ENCODE peak calls at places on chromosomes 11 and 22, in four cellular contexts. One of them, this sample, is unnamed.

GRCh38 chr11:74749127-74749964 is 697 bp downstream of the RNF169 start:
- DNase-seq in right lobe of liver: peak
- DNase-seq in transverse colon: peak
- DNase-seq in spleen: peak
- DNase-seq in this sample: peak

GRCh38 chr22:24067587-24068376 is 56.7 kb downstream of the CABIN1 start:
- DNase-seq in right lobe of liver: peak
- DNase-seq in transverse colon: peak
- DNase-seq in spleen: no peak
- DNase-seq in this sample: no peak

GRCh38 chr11:16612801-16613400 is 125.5 kb upstream of the C11orf58 start:
- DNase-seq in right lobe of liver: no peak
- DNase-seq in transverse colon: no peak
- DNase-seq in spleen: no peak
- DNase-seq in this sample: no peak

GRCh38 chr11:102238287-102238894 is 78.9 kb upstream of the BIRC3 start:
- DNase-seq in right lobe of liver: no peak
- DNase-seq in transverse colon: no peak
- DNase-seq in spleen: no peak
- DNase-seq in this sample: no peak

GRCh38 chr11:3091846-3092602 is 34.8 kb upstream of the CARS1 start:
- DNase-seq in right lobe of liver: peak
- DNase-seq in transverse colon: peak
- DNase-seq in spleen: peak
- DNase-seq in this sample: peak

GRCh38 chr11:120195601-120196289 is 15.1 kb upstream of the OAF start:
- DNase-seq in right lobe of liver: no peak
- DNase-seq in transverse colon: no peak
- DNase-seq in spleen: peak
- DNase-seq in this sample: no peak

GRCh38 chr11:40314327-40314726 is 1145.1 kb downstream of the LRRC4C start:
- DNase-seq in right lobe of liver: no peak
- DNase-seq in transverse colon: no peak
- DNase-seq in spleen: no peak
- DNase-seq in this sample: no peak

GRCh38 chr11:118224512-118225180 is at the start of gene JAML:
- DNase-seq in right lobe of liver: no peak
- DNase-seq in transverse colon: peak
- DNase-seq in spleen: no peak
- DNase-seq in this sample: no peak

GRCh38 chr11:64654439-64654838 is 63.4 kb downstream of the SLC22A12 start:
- DNase-seq in right lobe of liver: no peak
- DNase-seq in transverse colon: no peak
- DNase-seq in spleen: no peak
- DNase-seq in this sample: no peak

GRCh38 chr22:21961886-21962654 is 9.4 kb upstream of the PPM1F start:
- DNase-seq in right lobe of liver: peak
- DNase-seq in transverse colon: no peak
- DNase-seq in spleen: no peak
- DNase-seq in this sample: peak

GRCh38 chr11:124297921-124298320 is 15.8 kb downstream of the OR8D1 start:
- DNase-seq in right lobe of liver: no peak
- DNase-seq in transverse colon: no peak
- DNase-seq in spleen: no peak
- DNase-seq in this sample: no peak

GRCh38 chr11:33375688-33376311 is 118.6 kb downstream of the HIPK3 start:
- DNase-seq in right lobe of liver: no peak
- DNase-seq in transverse colon: no peak
- DNase-seq in spleen: no peak
- DNase-seq in this sample: no peak

GRCh38 chr22:41367039-41367679 is 14.6 kb upstream of the TEF start:
- DNase-seq in right lobe of liver: peak
- DNase-seq in transverse colon: peak
- DNase-seq in spleen: peak
- DNase-seq in this sample: peak

GRCh38 chr11:62791501-62792192 is at the start of gene TMEM223:
- DNase-seq in right lobe of liver: peak
- DNase-seq in transverse colon: peak
- DNase-seq in spleen: peak
- DNase-seq in this sample: peak

GRCh38 chr11:116715383-116715782 is 57.4 kb downstream of the BUD13 start:
- DNase-seq in right lobe of liver: no peak
- DNase-seq in transverse colon: no peak
- DNase-seq in spleen: no peak
- DNase-seq in this sample: no peak

GRCh38 chr22:41009222-41009948 is 58.2 kb downstream of the RBX1 start:
- DNase-seq in right lobe of liver: no peak
- DNase-seq in transverse colon: no peak
- DNase-seq in spleen: no peak
- DNase-seq in this sample: no peak

GRCh38 chr11:30917859-30918478 is 331.8 kb upstream of the MPPED2 start:
- DNase-seq in right lobe of liver: no peak
- DNase-seq in transverse colon: no peak
- DNase-seq in spleen: no peak
- DNase-seq in this sample: peak

GRCh38 chr11:30911247-30911646 is 325.1 kb upstream of the MPPED2 start:
- DNase-seq in right lobe of liver: no peak
- DNase-seq in transverse colon: no peak
- DNase-seq in spleen: no peak
- DNase-seq in this sample: no peak

GRCh38 chr11:30919389-30920172 is 333.4 kb upstream of the MPPED2 start:
- DNase-seq in right lobe of liver: no peak
- DNase-seq in transverse colon: no peak
- DNase-seq in spleen: no peak
- DNase-seq in this sample: no peak

GRCh38 chr11:30916764-30917163 is 330.6 kb upstream of the MPPED2 start:
- DNase-seq in right lobe of liver: no peak
- DNase-seq in transverse colon: no peak
- DNase-seq in spleen: no peak
- DNase-seq in this sample: no peak

GRCh38 chr11:30914143-30914762 is 328.1 kb upstream of the MPPED2 start:
- DNase-seq in right lobe of liver: peak
- DNase-seq in transverse colon: peak
- DNase-seq in spleen: peak
- DNase-seq in this sample: peak
- H3K4me3 ChIP-seq in right lobe of liver: no peak
- H3K4me3 ChIP-seq in transverse colon: no peak
- H3K4me3 ChIP-seq in spleen: no peak
- H3K4me3 ChIP-seq in this sample: no peak

DNA sequence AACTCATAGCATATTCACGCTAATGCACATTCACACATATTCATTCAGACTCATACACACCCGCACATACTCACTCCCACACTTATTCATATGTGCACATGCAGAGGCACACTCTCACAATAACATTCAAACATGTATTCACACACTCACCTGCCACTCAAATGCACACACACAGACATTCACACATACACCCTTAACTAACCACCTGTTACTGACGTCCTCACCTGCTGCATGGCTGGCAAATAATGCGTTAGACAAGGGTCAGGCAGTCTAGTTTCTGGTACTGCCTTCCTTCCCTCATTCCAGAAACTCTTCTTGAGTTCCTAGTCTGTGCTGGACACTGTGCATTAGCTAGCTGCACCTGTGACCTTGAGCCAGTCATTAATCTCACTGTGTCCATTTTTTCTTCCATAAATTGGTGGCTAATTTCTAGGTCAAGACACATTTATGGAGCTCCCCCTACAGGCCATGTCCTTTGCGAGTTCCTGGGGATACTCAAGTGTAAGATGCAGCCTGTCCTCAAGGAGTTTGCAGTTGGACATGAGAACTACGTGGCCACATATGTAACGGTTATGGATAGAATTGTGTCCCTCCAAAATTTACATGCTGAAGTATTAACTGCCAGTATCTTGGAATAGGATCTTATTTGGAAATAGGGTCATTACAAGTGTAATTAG is 34.5 kb upstream of the SEZ6L start:
- DNase-seq in right lobe of liver: no peak
- DNase-seq in transverse colon: no peak
- DNase-seq in spleen: no peak
- DNase-seq in this sample: no peak
- TF ChIP-seq CTCF in right lobe of liver: no peak
- TF ChIP-seq CTCF in transverse colon: no peak
- TF ChIP-seq CTCF in spleen: no peak
- TF ChIP-seq CTCF in this sample: no peak

GRCh38 chr11:369336-370018 is at the start of gene B4GALNT4:
- DNase-seq in right lobe of liver: no peak
- DNase-seq in transverse colon: no peak
- DNase-seq in spleen: no peak
- DNase-seq in this sample: no peak
- H3K27ac ChIP-seq in right lobe of liver: no peak
- H3K27ac ChIP-seq in transverse colon: no peak
- H3K27ac ChIP-seq in spleen: no peak
- H3K27ac ChIP-seq in this sample: no peak

GRCh38 chr11:114159320-114159719 is 99.8 kb downstream of the ZBTB16 start:
- DNase-seq in right lobe of liver: no peak
- DNase-seq in transverse colon: no peak
- DNase-seq in spleen: no peak
- DNase-seq in this sample: no peak
- H3K4me3 ChIP-seq in right lobe of liver: no peak
- H3K4me3 ChIP-seq in transverse colon: no peak
- H3K4me3 ChIP-seq in spleen: no peak
- H3K4me3 ChIP-seq in this sample: no peak

GRCh38 chr22:48592931-48593330 is 1234.7 kb downstream of the BRD1 start:
- DNase-seq in right lobe of liver: no peak
- DNase-seq in transverse colon: no peak
- DNase-seq in spleen: no peak
- DNase-seq in this sample: no peak

GRCh38 chr22:48591286-48592065 is 1236.2 kb downstream of the BRD1 start:
- DNase-seq in right lobe of liver: no peak
- DNase-seq in transverse colon: no peak
- DNase-seq in spleen: no peak
- DNase-seq in this sample: no peak

GRCh38 chr22:48593551-48593950 is 1234.1 kb downstream of the BRD1 start:
- DNase-seq in right lobe of liver: no peak
- DNase-seq in transverse colon: no peak
- DNase-seq in spleen: no peak
- DNase-seq in this sample: no peak

GRCh38 chr22:48592488-48592887 is 1235.2 kb downstream of the BRD1 start:
- DNase-seq in right lobe of liver: no peak
- DNase-seq in transverse colon: no peak
- DNase-seq in spleen: no peak
- DNase-seq in this sample: no peak

DNA sequence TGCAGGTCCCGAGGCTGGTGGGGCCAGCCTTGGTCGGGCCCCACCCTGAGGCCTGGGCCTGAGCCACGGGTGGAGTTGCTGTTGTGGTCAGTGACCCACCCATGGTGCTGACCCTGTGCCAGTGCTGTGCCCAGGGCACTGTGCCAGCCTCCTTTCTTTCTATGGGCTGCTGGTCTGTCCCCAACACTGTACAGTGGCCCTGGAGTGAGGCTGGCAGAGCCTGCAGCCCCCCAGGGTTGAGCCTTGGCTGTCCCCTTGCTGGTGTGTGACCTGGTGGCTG is 1235.7 kb downstream of the BRD1 start:
- DNase-seq in right lobe of liver: no peak
- DNase-seq in transverse colon: no peak
- DNase-seq in spleen: no peak
- DNase-seq in this sample: no peak
- TF ChIP-seq CTCF in right lobe of liver: no peak
- TF ChIP-seq CTCF in transverse colon: no peak
- TF ChIP-seq CTCF in spleen: no peak
- TF ChIP-seq CTCF in this sample: no peak

DNA sequence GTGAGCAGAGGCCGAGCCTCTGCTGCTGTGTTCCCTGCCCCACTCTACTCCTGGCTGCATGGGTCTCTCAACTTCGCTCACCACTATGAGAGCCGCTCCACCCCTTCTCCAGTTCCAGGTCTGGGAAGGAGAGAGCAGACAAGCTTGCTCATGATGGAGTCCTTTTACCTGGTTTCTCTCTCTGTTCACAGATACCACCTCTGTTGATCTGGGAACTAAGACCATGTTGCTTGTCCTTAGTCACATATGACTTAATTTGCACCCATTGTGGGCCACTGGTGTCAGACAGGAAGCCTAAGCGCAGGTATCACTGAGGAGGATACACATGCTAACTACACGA is 26.8 kb downstream of the MCM5 start:
- DNase-seq in right lobe of liver: no peak
- DNase-seq in transverse colon: no peak
- DNase-seq in spleen: no peak
- DNase-seq in this sample: no peak
- H3K27ac ChIP-seq in right lobe of liver: no peak
- H3K27ac ChIP-seq in transverse colon: no peak
- H3K27ac ChIP-seq in spleen: no peak
- H3K27ac ChIP-seq in this sample: no peak

This sample was measured in brain microvascular endothelial cell.